ENCODE peak calls at places on chromosomes 11 and 22, in eight cellular contexts. R, L, W, V, F, Q, S and Z are unnamed samples.

GRCh38 chr22:38572065-38572464 is 2.1 kb upstream of the DMC1 start:
- DNase-seq in R (no peak), Q (no peak), V (peak; percentile 70), F (peak; percentile 46), S (peak; percentile 36), L (no peak), W (peak; percentile 66), Z (peak; percentile 17)

GRCh38 chr11:73201249-73201648 is 16.8 kb upstream of the P2RY2 start:
- DNase-seq in L (no peak), F (no peak), Q (peak; percentile 28), W (peak; percentile 61), V (peak; percentile 27), R (peak; percentile 53), S (no peak), Z (no peak)

GRCh38 chr22:23054531-23055257 is 15.6 kb upstream of the GNAZ start:
- DNase-seq in F (peak; percentile 53), Q (no peak), R (peak; percentile 26), W (no peak), L (no peak), S (no peak), V (no peak), Z (no peak)

GRCh38 chr11:82775736-82776346 is 42.2 kb upstream of the FAM181B start:
- DNase-seq in S (no peak), L (no peak), W (peak; percentile 53), Q (no peak), V (peak; percentile 81), F (peak; percentile 16), R (no peak), Z (no peak)

GRCh38 chr11:130815921-130816320 is 100.4 kb downstream of the SNX19 start:
- DNase-seq in F (no peak), Q (no peak), V (no peak), L (no peak), R (no peak), W (no peak), S (no peak), Z (no peak)

GRCh38 chr11:65576867-65577755 is 1.3 kb downstream of the EHBP1L1 start:
- DNase-seq in L (no peak), F (peak; percentile 87), R (peak; percentile 93), S (no peak), W (peak; percentile 90), Q (peak; percentile 84), V (no peak), Z (no peak)

GRCh38 chr22:20015971-20016733 is 471 bp downstream of the ARVCF start:
- DNase-seq in L (peak; percentile 22), F (peak; percentile 36), R (peak; percentile 80), V (peak; percentile 76), W (no peak), S (no peak), Q (peak; percentile 58), Z (peak; percentile 14)

GRCh38 chr11:43756575-43756974 is 76.0 kb downstream of the HSD17B12 start:
- DNase-seq in S (no peak), F (no peak), Q (no peak), L (no peak), W (peak; percentile 31), V (no peak), R (no peak), Z (no peak)

GRCh38 chr11:103384652-103385051 is 275.4 kb downstream of the DYNC2H1 start:
- DNase-seq in L (no peak), V (no peak), F (no peak), R (no peak), S (no peak), Q (no peak), W (no peak), Z (no peak)

GRCh38 chr11:46175401-46176002 is 54.2 kb upstream of the PHF21A start:
- DNase-seq in L (no peak), V (no peak), F (no peak), W (no peak), R (no peak), S (no peak), Q (no peak), Z (no peak)

GRCh38 chr11:44270403-44271192 is 39.3 kb downstream of the ALX4 start:
- DNase-seq in S (no peak), L (no peak), F (no peak), V (no peak), Q (no peak), R (no peak), W (no peak), Z (no peak)

GRCh38 chr11:34651551-34651950 is 30.7 kb downstream of the EHF start:
- DNase-seq in R (no peak), Q (no peak), L (no peak), F (no peak), V (peak; percentile 47), S (no peak), W (no peak), Z (no peak)

GRCh38 chr11:24216488-24216887 is 280.4 kb upstream of the LUZP2 start:
- DNase-seq in R (no peak), V (no peak), F (no peak), Q (no peak), S (no peak), W (no peak), L (no peak), Z (no peak)

GRCh38 chr11:128294685-128295079 is 292.7 kb downstream of the ETS1 start:
- DNase-seq in R (no peak), S (no peak), W (peak; percentile 25), Q (no peak), V (no peak), F (no peak), L (no peak), Z (no peak)

GRCh38 chr11:59197990-59198389 is 14.7 kb downstream of the MPEG1 start:
- DNase-seq in F (no peak), S (no peak), W (peak; percentile 35), L (no peak), R (peak; percentile 98), Q (peak; percentile 80), V (no peak), Z (no peak)

GRCh38 chr11:65316979-65317786 is 2.5 kb downstream of the CDC42EP2 start:
- DNase-seq in W (peak; percentile 86), V (peak; percentile 80), R (peak; percentile 94), Q (peak; percentile 87), L (no peak), F (peak; percentile 58), S (no peak), Z (peak; percentile 41)

GRCh38 chr11:12050911-12051667 is 42.7 kb upstream of the DKK3 start:
- DNase-seq in F (no peak), S (no peak), R (no peak), L (no peak), W (no peak), V (no peak), Q (no peak), Z (no peak)

GRCh38 chr11:73174495-73174791 is 32.3 kb upstream of the FCHSD2 start:
- DNase-seq in F (no peak), Q (no peak), W (no peak), V (no peak), S (no peak), R (peak; percentile 6), L (no peak), Z (no peak)

GRCh38 chr11:61693897-61694840 is 14.0 kb downstream of the DAGLA start:
- DNase-seq in L (no peak), W (no peak), R (peak; percentile 82), S (peak; percentile 14), Q (no peak), F (no peak), V (no peak), Z (no peak)

GRCh38 chr11:83025267-83025704 is 46.4 kb downstream of the RAB30 start:
- DNase-seq in W (peak; percentile 86), S (no peak), Q (no peak), L (no peak), R (no peak), V (peak; percentile 22), F (no peak), Z (no peak)

GRCh38 chr11:2681408-2682145 is 18.2 kb downstream of the KCNQ1OT1 start:
- DNase-seq in Q (peak; percentile 4), V (no peak), S (no peak), R (no peak), F (no peak), L (no peak), W (no peak), Z (no peak)

GRCh38 chr11:47987781-47988180 is 7.4 kb downstream of the PTPRJ start:
- DNase-seq in F (no peak), L (no peak), R (no peak), Q (no peak), V (no peak), W (no peak), S (no peak), Z (no peak)

GRCh38 chr11:74057251-74058151 is 48.6 kb upstream of the UCP3 start:
- DNase-seq in R (no peak), W (peak; percentile 35), L (no peak), Q (no peak), V (no peak), F (peak; percentile 16), S (no peak), Z (no peak)

GRCh38 chr22:39183991-39184585 is 31.6 kb upstream of the CBX7 start:
- DNase-seq in Q (peak; percentile 54), S (no peak), V (peak; percentile 63), F (peak; percentile 50), W (no peak), R (peak; percentile 83), L (no peak), Z (no peak)

GRCh38 chr11:12750181-12750580 is 76.0 kb downstream of the TEAD1 start:
- DNase-seq in Q (no peak), W (no peak), R (no peak), L (no peak), S (no peak), F (no peak), V (no peak), Z (no peak)

GRCh38 chr11:118876261-118876660 is 7.4 kb upstream of the CXCR5 start:
- DNase-seq in L (no peak), Q (no peak), F (no peak), S (no peak), V (no peak), W (no peak), R (no peak), Z (no peak)

GRCh38 chr11:102241026-102241425 is 76.3 kb upstream of the BIRC3 start:
- DNase-seq in L (no peak), S (no peak), R (no peak), W (peak; percentile 26), F (peak; percentile 17), V (no peak), Q (no peak), Z (no peak)

GRCh38 chr11:106389096-106389495 is 311.6 kb downstream of the AASDHPPT start:
- DNase-seq in S (no peak), Q (no peak), F (no peak), W (peak; percentile 70), L (no peak), R (no peak), V (no peak), Z (no peak)

GRCh38 chr11:121235057-121235456 is 57.5 kb upstream of the SC5D start:
- DNase-seq in L (no peak), W (no peak), R (no peak), V (no peak), F (no peak), S (no peak), Q (no peak), Z (no peak)

GRCh38 chr11:16012125-16012751 is 344.1 kb downstream of the SOX6 start:
- DNase-seq in F (no peak), R (no peak), W (no peak), S (no peak), V (no peak), L (no peak), Q (no peak), Z (no peak)